ENCODE peak calls at places on chromosomes 12 and 14, in eight cellular contexts. V is heart left ventricle, I is pancreas, A is BE2C, X is uterus, H is adrenal gland, O is left ventricle myocardium inferior, S is Panc1. G is an unnamed sample.

GRCh38 chr12:131279281-131279921 is 325.7 kb downstream of the ADGRD1 start:
- DNase-seq in V (peak; percentile 38), O (peak; percentile 8), S (no peak), I (no peak), A (no peak), H (no peak), X (no peak), G (peak; percentile 33)

GRCh38 chr12:93563807-93564538 is 8.5 kb upstream of the SOCS2 start:
- DNase-seq in H (no peak), O (no peak), V (no peak), X (no peak), A (no peak), I (no peak), S (peak; percentile 98), G (no peak)

GRCh38 chr14:71497645-71498086 is 434.6 kb upstream of the RGS6 start:
- DNase-seq in H (no peak), I (no peak), O (no peak), A (no peak), V (no peak), X (no peak), S (no peak), G (no peak)

GRCh38 chr14:105292810-105293711 is 7.7 kb downstream of the BRF1 start:
- DNase-seq in O (no peak), S (no peak), I (no peak), H (no peak), V (no peak), A (peak; percentile 36), X (no peak), G (no peak)

GRCh38 chr12:953776-954175 is 4.3 kb upstream of the RAD52 start:
- DNase-seq in H (no peak), V (no peak), S (no peak), O (no peak), A (no peak), I (no peak), X (no peak), G (no peak)

GRCh38 chr12:131950182-131950913 is 606 bp downstream of the EP400 start:
- DNase-seq in I (peak; percentile 72), X (no peak), S (no peak), V (peak; percentile 77), H (peak; percentile 55), A (peak; percentile 46), O (peak; percentile 31), G (peak; percentile 70)

GRCh38 chr12:14954269-14954668 is 7.1 kb downstream of the ARHGDIB start:
- DNase-seq in X (no peak), I (no peak), V (no peak), A (no peak), O (no peak), S (no peak), H (no peak), G (no peak)

GRCh38 chr12:52585951-52586350 is 12.3 kb upstream of the KRT74 start:
- DNase-seq in A (no peak), I (no peak), V (no peak), O (no peak), H (no peak), X (no peak), S (no peak), G (peak; percentile 27)

GRCh38 chr14:35915775-35916174 is 89.6 kb downstream of the BRMS1L start:
- DNase-seq in S (no peak), O (no peak), I (no peak), V (no peak), A (no peak), H (no peak), X (no peak), G (no peak)

GRCh38 chr12:108616941-108617858 is 16.5 kb downstream of the SELPLG start:
- DNase-seq in O (peak; percentile 49), S (no peak), V (no peak), A (no peak), I (no peak), H (no peak), X (no peak), G (no peak)

GRCh38 chr14:105925615-105926414 is 399.4 kb downstream of the TMEM121 start:
- DNase-seq in V (peak; percentile 29), H (no peak), I (no peak), O (no peak), S (no peak), X (no peak), A (peak; percentile 1), G (peak; percentile 30)

DNA sequence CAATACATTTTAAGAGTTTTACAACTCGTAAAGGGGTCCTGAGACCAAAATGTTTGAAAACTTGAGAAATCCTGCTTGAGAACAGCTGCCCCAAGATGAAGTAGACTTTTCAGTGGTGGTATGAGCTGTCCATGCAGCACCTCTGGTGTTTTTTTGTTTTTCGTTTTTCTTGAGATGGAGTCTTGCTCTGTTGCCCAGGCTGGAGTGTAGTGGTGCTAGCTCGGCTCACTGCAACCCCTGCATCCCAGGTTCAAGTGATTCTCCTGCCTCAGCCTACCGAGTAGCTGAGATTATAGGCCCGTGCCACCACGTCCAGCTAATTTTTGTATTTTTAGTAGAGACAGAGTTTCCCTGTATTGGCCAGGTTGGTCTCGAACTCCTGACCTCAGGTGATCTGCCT is 5.5 kb downstream of the PAPOLA start:
- DNase-seq in S (no peak), H (no peak), A (no peak), X (no peak), O (no peak), I (no peak), V (no peak), G (no peak)
- H3K4me1 ChIP-seq in S (peaks cover 45% of the 10 kb centered on the region), H (peaks cover 84% of the 10 kb centered on the region), A (no peaks in the 10 kb centered on the region), X (no peaks in the 10 kb centered on the region), O (peaks cover 98% of the 10 kb centered on the region), I (peaks cover 58% of the 10 kb centered on the region), V (peaks cover 90% of the 10 kb centered on the region), G (peaks cover 71% of the 10 kb centered on the region)

GRCh38 chr12:22408605-22409004 is 74.1 kb upstream of the ST8SIA1 start:
- DNase-seq in H (no peak), V (no peak), I (no peak), O (no peak), S (no peak), A (no peak), X (no peak), G (no peak)

GRCh38 chr12:22406622-22407021 is 72.1 kb upstream of the ST8SIA1 start:
- DNase-seq in I (no peak), S (no peak), X (no peak), H (no peak), V (no peak), A (no peak), O (no peak), G (no peak)

GRCh38 chr12:22410497-22410896 is 76.0 kb upstream of the ST8SIA1 start:
- DNase-seq in V (no peak), H (no peak), I (no peak), A (no peak), S (no peak), X (no peak), O (no peak), G (no peak)

GRCh38 chr12:22407397-22407796 is 72.9 kb upstream of the ST8SIA1 start:
- DNase-seq in S (no peak), H (no peak), I (no peak), A (no peak), X (no peak), V (no peak), O (no peak), G (no peak)

GRCh38 chr12:22409071-22409951 is 74.8 kb upstream of the ST8SIA1 start:
- DNase-seq in H (no peak), S (no peak), I (no peak), O (no peak), A (no peak), V (no peak), X (no peak), G (no peak)
- H3K4me3 ChIP-seq in H (no peak overlapping the region), S (no peak overlapping the region), I (no peak overlapping the region), O (no peak overlapping the region), A (no peak overlapping the region), V (no peak overlapping the region), X (no peak overlapping the region), G (no peak overlapping the region)

GRCh38 chr14:22559041-22559440 is 30.0 kb downstream of the DAD1 start:
- DNase-seq in S (no peak), O (no peak), H (no peak), A (no peak), V (no peak), I (no peak), X (no peak), G (no peak)

GRCh38 chr14:22556021-22556989 is 32.7 kb downstream of the DAD1 start:
- DNase-seq in O (no peak), A (no peak), H (no peak), S (no peak), X (peak; percentile 49), I (no peak), V (peak; percentile 85), G (peak; percentile 71)

GRCh38 chr14:22557846-22558220 is 31.2 kb downstream of the DAD1 start:
- DNase-seq in A (no peak), I (no peak), X (no peak), O (no peak), S (no peak), H (no peak), V (no peak), G (no peak)

GRCh38 chr14:22556990-22557623 is 31.9 kb downstream of the DAD1 start:
- DNase-seq in V (peak; percentile 95), S (peak; percentile 50), O (peak; percentile 83), A (peak; percentile 89), I (peak; percentile 91), H (peak; percentile 87), X (peak; percentile 85), G (peak; percentile 90)

DNA sequence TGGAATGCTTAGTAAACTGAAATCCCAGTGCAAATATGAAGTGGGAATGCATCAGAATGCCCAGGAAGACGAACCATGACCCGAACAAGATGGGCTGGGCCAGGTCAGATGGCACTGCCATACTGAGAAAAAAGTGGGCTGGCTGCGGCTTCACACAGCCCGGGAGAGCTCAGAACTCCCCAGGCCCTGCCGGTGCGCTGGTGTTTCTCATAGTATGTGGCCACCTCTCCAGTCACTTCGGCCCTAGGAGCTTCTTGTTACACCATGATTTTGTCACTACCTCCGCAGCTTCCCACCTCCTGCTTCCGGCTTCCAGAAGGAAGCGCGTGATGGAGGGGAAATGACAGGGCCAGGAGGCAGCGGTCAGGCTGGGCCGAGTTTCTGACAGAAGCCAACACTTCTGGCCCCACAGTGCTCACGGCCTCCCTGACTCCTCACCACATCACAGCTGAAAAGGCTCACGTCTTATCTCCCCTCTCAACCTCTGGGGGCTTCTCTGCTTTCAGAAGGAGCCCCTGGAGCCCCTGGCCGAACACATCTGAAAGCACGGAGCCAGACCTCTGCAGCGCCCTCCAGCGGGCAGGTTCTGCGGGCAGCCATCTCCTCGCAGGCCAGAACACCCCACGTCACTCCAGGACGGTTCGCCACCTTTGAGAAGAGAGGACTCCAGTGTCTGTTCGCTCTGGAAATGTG is 30.7 kb downstream of the DAD1 start:
- DNase-seq in O (no peak), H (no peak), S (no peak), V (no peak), A (no peak), I (no peak), X (no peak), G (no peak)
- H3K4me1 ChIP-seq in O (peaks cover 44% of the 10 kb centered on the region), H (peaks cover 17% of the 10 kb centered on the region), S (peaks cover 2% of the 10 kb centered on the region), V (peaks cover 81% of the 10 kb centered on the region), A (peaks cover 10% of the 10 kb centered on the region), I (peaks cover 58% of the 10 kb centered on the region), X (no peaks in the 10 kb centered on the region), G (peaks cover 34% of the 10 kb centered on the region)

DNA sequence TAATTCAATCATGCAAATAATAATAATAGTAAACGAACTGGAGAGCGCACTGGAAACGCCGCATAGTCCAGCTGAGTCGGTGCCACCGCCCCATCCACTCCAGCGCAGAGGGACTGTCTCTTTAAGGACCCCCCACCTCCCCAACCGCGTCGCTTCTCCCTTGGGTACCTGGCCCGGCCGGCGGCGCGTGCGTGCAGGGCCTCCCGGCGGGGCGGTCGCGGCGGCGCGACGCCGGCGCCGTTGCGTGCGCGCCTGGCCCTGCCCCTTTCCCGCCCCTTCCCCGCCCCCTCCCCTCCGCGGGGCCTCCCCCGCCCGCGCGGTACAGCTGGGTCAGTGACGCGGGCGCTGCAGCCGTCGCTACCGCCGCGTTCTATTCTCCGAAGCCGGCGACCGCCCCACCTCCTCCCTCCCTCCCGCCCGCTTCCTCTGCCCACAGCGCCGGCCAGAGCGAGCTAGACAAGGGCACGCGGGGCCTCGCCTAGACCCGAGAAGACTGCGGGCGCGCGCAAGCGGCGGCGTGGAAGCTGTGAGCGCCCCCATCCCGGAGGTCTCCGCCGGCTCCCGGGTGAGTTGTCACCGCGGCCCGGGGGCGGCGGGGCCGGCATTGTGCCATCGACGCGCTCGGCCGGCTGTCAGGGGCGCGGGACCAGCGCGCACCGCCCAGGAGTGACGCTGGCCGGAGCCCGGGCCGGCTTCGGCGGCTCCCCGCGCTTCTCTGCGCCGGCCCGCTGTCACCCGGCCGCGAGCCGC is at the start of gene SUSD6:
- DNase-seq in V (peak; percentile 95), X (peak; percentile 90), A (peak; percentile 94), I (peak; percentile 93), S (no peak), H (peak; percentile 94), O (peak; percentile 93), G (peak; percentile 96)
- H3K4me3 ChIP-seq in V (peak within 1 kb of the TSS; percentile 79), X (peak within 1 kb of the TSS; percentile 97), A (peak within 1 kb of the TSS; percentile 89), I (peak within 1 kb of the TSS; percentile 58), S (peak within 1 kb of the TSS; percentile 63), H (peak within 1 kb of the TSS; percentile 56), O (peak within 1 kb of the TSS; percentile 86), G (peak within 1 kb of the TSS; percentile 88)

G was measured in sigmoid colon.